ENCODE peak calls at places on chromosome 3, in eight cellular contexts. C, F, P, L, J, Q, V and U are unnamed samples.

GRCh38 chr3:146550743-146551510 is 6.5 kb upstream of the PLSCR1 start:
- DNase-seq in C (no peak), F (peak; percentile 96), P (peak; percentile 82), L (no peak), J (peak; percentile 37), Q (no peak), V (no peak), U (peak; percentile 63)

GRCh38 chr3:128357538-128357937 is 109.2 kb downstream of the DNAJB8 start:
- DNase-seq in C (peak; percentile 35), F (no peak), P (no peak), L (no peak), J (no peak), Q (no peak), V (no peak), U (no peak)

GRCh38 chr3:115062009-115062408 is 85.1 kb downstream of the ZBTB20 start:
- DNase-seq in C (no peak), F (no peak), P (no peak), L (no peak), J (no peak), Q (no peak), V (no peak), U (peak; percentile 42)

GRCh38 chr3:169241928-169242751 is 421.4 kb downstream of the MECOM start:
- DNase-seq in C (peak; percentile 53), F (peak; percentile 59), P (no peak), L (no peak), J (no peak), Q (peak; percentile 54), V (no peak), U (peak; percentile 58)

GRCh38 chr3:55780913-55781312 is 293.8 kb upstream of the WNT5A start:
- DNase-seq in C (no peak), F (no peak), P (no peak), L (no peak), J (no peak), Q (no peak), V (no peak), U (no peak)

GRCh38 chr3:179768080-179768479 is 115.2 kb downstream of the USP13 start:
- DNase-seq in C (no peak), F (peak; percentile 70), P (peak; percentile 90), L (no peak), J (peak; percentile 13), Q (no peak), V (no peak), U (peak; percentile 48)

GRCh38 chr3:55164876-55165275 is 237.0 kb upstream of the LRTM1 start:
- DNase-seq in C (no peak), F (peak; percentile 60), P (no peak), L (no peak), J (no peak), Q (no peak), V (no peak), U (no peak)

GRCh38 chr3:38985981-38986380 is 65.8 kb downstream of the SCN11A start:
- DNase-seq in C (peak; percentile 62), F (no peak), P (no peak), L (no peak), J (no peak), Q (no peak), V (no peak), U (peak; percentile 53)

GRCh38 chr3:119613201-119613600 is 15.5 kb downstream of the PLA1A start:
- DNase-seq in C (no peak), F (no peak), P (no peak), L (no peak), J (no peak), Q (no peak), V (no peak), U (no peak)

GRCh38 chr3:13493867-13494441 is 13.8 kb downstream of the HDAC11 start:
- DNase-seq in C (no peak), F (no peak), P (no peak), L (peak; percentile 29), J (no peak), Q (no peak), V (no peak), U (no peak)

GRCh38 chr3:42755681-42756578 is 17.1 kb downstream of the CCDC13 start:
- DNase-seq in C (no peak), F (peak; percentile 35), P (peak; percentile 43), L (no peak), J (peak; percentile 51), Q (peak; percentile 51), V (peak; percentile 16), U (no peak)

GRCh38 chr3:96966181-96966929 is 152.0 kb downstream of the EPHA6 start:
- DNase-seq in C (no peak), F (no peak), P (peak; percentile 38), L (no peak), J (no peak), Q (no peak), V (no peak), U (peak; percentile 72)

GRCh38 chr3:20878676-20879075 is 692.7 kb upstream of the SGO1 start:
- DNase-seq in C (no peak), F (no peak), P (no peak), L (no peak), J (no peak), Q (no peak), V (no peak), U (no peak)

GRCh38 chr3:126013742-126014141 is 44.8 kb downstream of the ROPN1B start:
- DNase-seq in C (no peak), F (no peak), P (no peak), L (no peak), J (no peak), Q (no peak), V (no peak), U (no peak)

GRCh38 chr3:115986555-115987207 is 363.4 kb downstream of the GAP43 start:
- DNase-seq in C (no peak), F (peak; percentile 34), P (peak; percentile 72), L (no peak), J (no peak), Q (no peak), V (no peak), U (peak; percentile 28)

GRCh38 chr3:196596355-196596754 is 27.9 kb downstream of the FBXO45 start:
- DNase-seq in C (no peak), F (no peak), P (no peak), L (no peak), J (no peak), Q (no peak), V (no peak), U (no peak)

DNA sequence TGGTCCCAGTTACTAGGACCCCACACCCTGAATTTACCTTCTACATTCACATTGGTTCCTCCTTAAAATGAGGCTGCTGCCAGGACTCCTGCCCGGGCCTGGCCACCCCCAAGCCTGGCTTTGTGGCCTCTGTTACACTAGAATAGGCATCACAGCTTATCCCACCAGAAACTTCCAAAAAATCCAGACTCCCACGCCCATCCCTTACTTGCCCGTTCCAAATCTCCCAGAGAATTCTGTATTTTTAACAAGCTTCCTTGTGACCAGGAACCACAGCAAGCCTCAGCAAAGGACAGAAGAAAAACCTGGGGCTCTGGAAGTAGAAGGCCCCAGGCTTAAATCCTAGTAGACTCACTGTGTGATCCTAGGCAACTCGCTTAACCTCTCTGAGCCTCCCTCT is 36.0 kb upstream of the SLC6A1 start:
- DNase-seq in C (no peak), F (no peak), P (no peak), L (no peak), J (no peak), Q (no peak), V (no peak), U (no peak)
- H3K27me3 ChIP-seq in C (no peaks in the 10 kb centered on the region), F (peaks cover 43% of the 10 kb centered on the region), P (peaks cover 28% of the 10 kb centered on the region), L (no peaks in the 10 kb centered on the region), J (no peaks in the 10 kb centered on the region), Q (peaks cover 36% of the 10 kb centered on the region), V (no peaks in the 10 kb centered on the region), U (no peaks in the 10 kb centered on the region)

DNA sequence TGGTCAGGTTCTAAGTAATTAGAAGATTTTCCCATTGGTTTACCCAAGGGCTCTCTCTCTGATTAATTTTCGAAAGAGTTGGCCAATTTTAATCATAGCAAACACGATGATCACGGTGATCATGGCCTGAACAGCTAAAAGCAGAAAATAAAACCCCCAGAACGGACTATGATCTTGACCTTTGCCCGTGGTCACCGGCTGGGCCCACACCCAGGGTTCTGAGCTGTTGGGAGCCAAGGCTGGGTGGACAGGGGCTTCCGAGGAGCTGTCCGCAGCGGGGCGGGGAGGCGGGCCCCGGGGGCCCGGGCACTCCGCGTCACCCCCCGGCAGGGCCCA is 2.5 kb downstream of the GP5 start:
- DNase-seq in C (no peak), F (no peak), P (no peak), L (no peak), J (no peak), Q (no peak), V (no peak), U (no peak)
- H3K4me3 ChIP-seq in C (peak overlapping the region; percentile 39), F (no peak overlapping the region), P (no peak overlapping the region), L (peak overlapping the region; percentile 86), J (peak overlapping the region; percentile 10), Q (peak overlapping the region; percentile 25), V (peak overlapping the region; percentile 21), U (no peak overlapping the region)

GRCh38 chr3:157388976-157389375 is 47.7 kb upstream of the PTX3 start:
- DNase-seq in C (no peak), F (peak; percentile 76), P (peak; percentile 39), L (no peak), J (no peak), Q (no peak), V (no peak), U (no peak)

GRCh38 chr3:157388051-157388450 is 48.6 kb upstream of the PTX3 start:
- DNase-seq in C (no peak), F (peak; percentile 35), P (peak; percentile 13), L (no peak), J (no peak), Q (no peak), V (no peak), U (no peak)

GRCh38 chr3:157381606-157382005 is 55.0 kb upstream of the PTX3 start:
- DNase-seq in C (no peak), F (no peak), P (no peak), L (no peak), J (no peak), Q (no peak), V (no peak), U (no peak)

GRCh38 chr3:157379741-157380140 is 56.9 kb upstream of the PTX3 start:
- DNase-seq in C (no peak), F (no peak), P (no peak), L (no peak), J (no peak), Q (no peak), V (no peak), U (no peak)

GRCh38 chr3:157384526-157384925 is 52.1 kb upstream of the PTX3 start:
- DNase-seq in C (no peak), F (no peak), P (no peak), L (no peak), J (no peak), Q (no peak), V (no peak), U (no peak)
- H3K9me3 ChIP-seq in C (no peaks in the 10 kb centered on the region), F (no peaks in the 10 kb centered on the region), P (no peaks in the 10 kb centered on the region), L (no peaks in the 10 kb centered on the region), J (no peaks in the 10 kb centered on the region), Q (no peaks in the 10 kb centered on the region), V (no peaks in the 10 kb centered on the region), U (no peaks in the 10 kb centered on the region)

GRCh38 chr3:182509844-182510460 is 283.4 kb upstream of the ATP11B start:
- DNase-seq in C (no peak), F (no peak), P (no peak), L (no peak), J (no peak), Q (no peak), V (no peak), U (no peak)

GRCh38 chr3:182508896-182509295 is 284.4 kb upstream of the ATP11B start:
- DNase-seq in C (no peak), F (no peak), P (no peak), L (no peak), J (no peak), Q (no peak), V (no peak), U (no peak)

DNA sequence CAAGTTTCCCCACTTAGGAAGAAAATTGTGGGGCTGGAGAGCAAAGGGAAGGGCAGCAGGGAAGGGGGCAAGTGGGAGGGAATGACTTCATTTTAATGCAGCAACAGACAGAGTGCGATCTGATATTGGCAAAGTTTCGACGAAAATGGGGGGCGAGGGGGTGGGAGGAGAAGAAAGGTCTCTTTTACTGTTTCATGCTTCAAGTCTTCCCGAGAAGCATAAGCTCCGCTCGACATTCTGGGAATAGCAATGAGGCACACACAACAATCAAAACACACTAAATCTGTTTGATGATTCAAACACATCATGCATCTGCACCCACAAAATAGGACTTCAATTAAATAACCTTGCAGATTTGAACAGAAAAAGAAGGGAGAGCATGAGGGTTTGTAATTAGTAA is 284.0 kb upstream of the ATP11B start:
- DNase-seq in C (no peak), F (no peak), P (no peak), L (no peak), J (no peak), Q (no peak), V (no peak), U (no peak)
- H3K27me3 ChIP-seq in C (no peaks in the 10 kb centered on the region), F (no peaks in the 10 kb centered on the region), P (no peaks in the 10 kb centered on the region), L (no peaks in the 10 kb centered on the region), J (no peaks in the 10 kb centered on the region), Q (no peaks in the 10 kb centered on the region), V (no peaks in the 10 kb centered on the region), U (peaks cover 3% of the 10 kb centered on the region)